ENCODE peak calls at places on chromosomes 1 and 21, in four cellular contexts. M is SK-N-SH, A is K562, J is HepG2. F is an unnamed sample.

GRCh38 chr1:160868141-160868540 is 5.5 kb upstream of the CD244 start:
- DNase-seq in J (no peak), M (no peak), A (no peak), F (no peak)

GRCh38 chr1:183905497-183905896 is 100.6 kb downstream of the RGL1 start:
- DNase-seq in J (no peak), M (no peak), A (no peak), F (no peak)

GRCh38 chr1:243597383-243597782 is 252.7 kb downstream of the AKT3 start:
- DNase-seq in A (no peak), J (no peak), M (no peak), F (no peak)

GRCh38 chr1:192872010-192872409 is 63.2 kb downstream of the RGS2 start:
- DNase-seq in J (no peak), M (no peak), A (no peak), F (no peak)

GRCh38 chr21:15159382-15160020 is 94.7 kb upstream of the NRIP1 start:
- DNase-seq in A (no peak), J (no peak), M (no peak), F (no peak)

GRCh38 chr1:154488942-154489341 is 13.1 kb upstream of the TDRD10 start:
- DNase-seq in A (no peak), J (no peak), M (no peak), F (peak; percentile 18)

GRCh38 chr1:234694661-234695060 is 84.7 kb upstream of the IRF2BP2 start:
- DNase-seq in J (no peak), M (no peak), A (no peak), F (no peak)

GRCh38 chr1:68590473-68590872 is 93.6 kb upstream of the DEPDC1 start:
- DNase-seq in M (no peak), A (no peak), J (no peak), F (no peak)

GRCh38 chr1:97243973-97244560 is 522.5 kb downstream of the PTBP2 start:
- DNase-seq in M (peak; percentile 5), A (no peak), J (no peak), F (no peak)

GRCh38 chr1:240768979-240769378 is 157.0 kb upstream of the GREM2 start:
- DNase-seq in J (no peak), A (no peak), M (no peak), F (no peak)

GRCh38 chr1:206693029-206693428 is 8.3 kb downstream of the MAPKAPK2 start:
- DNase-seq in J (no peak), A (no peak), M (no peak), F (no peak)

GRCh38 chr1:90831910-90832309 is 114.8 kb upstream of the BARHL2 start:
- DNase-seq in J (no peak), A (peak; percentile 62), M (no peak), F (no peak)

GRCh38 chr21:40615503-40616376 is 231.2 kb downstream of the DSCAM start:
- DNase-seq in M (no peak), A (no peak), J (no peak), F (no peak)

GRCh38 chr1:90616395-90616794 is 100.7 kb downstream of the BARHL2 start:
- DNase-seq in A (peak; percentile 43), J (peak; percentile 14), M (peak; percentile 8), F (peak; percentile 66)

GRCh38 chr1:95742591-95743089 is 508.6 kb downstream of the RWDD3 start:
- DNase-seq in J (no peak), A (no peak), M (no peak), F (no peak)

GRCh38 chr21:44398499-44398898 is 45.1 kb downstream of the TRPM2 start:
- DNase-seq in A (no peak), M (peak; percentile 14), J (no peak), F (no peak)

GRCh38 chr1:14924455-14925325 is 228.9 kb upstream of the TMEM51 start:
- DNase-seq in A (peak; percentile 84), J (no peak), M (peak; percentile 90), F (no peak)

GRCh38 chr1:61051455-61052392 is 30.6 kb upstream of the NFIA start:
- DNase-seq in J (no peak), A (peak; percentile 37), M (no peak), F (peak; percentile 62)

GRCh38 chr1:159172599-159173291 is 1.3 kb downstream of the CADM3 start:
- DNase-seq in M (peak; percentile 83), J (no peak), A (no peak), F (peak; percentile 60)

GRCh38 chr1:180560200-180560867 is 1.6 kb downstream of the OVAAL start:
- DNase-seq in A (no peak), J (peak; percentile 11), M (no peak), F (no peak)

GRCh38 chr1:246583448-246584185 is 17.4 kb downstream of the CNST start:
- DNase-seq in M (no peak), A (no peak), J (peak; percentile 98), F (no peak)

GRCh38 chr1:198493324-198493723 is 47.2 kb downstream of the ATP6V1G3 start:
- DNase-seq in M (no peak), A (no peak), J (no peak), F (no peak)

GRCh38 chr1:66371233-66372005 is 162.5 kb upstream of the SGIP1 start:
- DNase-seq in A (no peak), J (no peak), M (no peak), F (no peak)

GRCh38 chr1:21939650-21940374 is 2.7 kb upstream of the HSPG2 start:
- DNase-seq in A (no peak), M (peak; percentile 52), J (peak; percentile 83), F (no peak)

GRCh38 chr1:228154685-228155571 is 5.2 kb downstream of the GJC2 start:
- DNase-seq in J (no peak), A (no peak), M (no peak), F (peak; percentile 6)

GRCh38 chr1:233721003-233721595 is 107.2 kb downstream of the KCNK1 start:
- DNase-seq in M (no peak), J (peak; percentile 4), A (no peak), F (no peak)

GRCh38 chr1:30911061-30911954 is 2.8 kb upstream of the SDC3 start:
- DNase-seq in J (peak; percentile 54), A (peak; percentile 88), M (peak; percentile 88), F (peak; percentile 87)

GRCh38 chr1:206117151-206117948 is at the start of gene AVPR1B:
- DNase-seq in A (no peak), M (peak; percentile 87), J (no peak), F (peak; percentile 60)

GRCh38 chr1:102897537-102897936 is 210.8 kb downstream of the COL11A1 start:
- DNase-seq in A (no peak), M (no peak), J (no peak), F (no peak)

GRCh38 chr1:29893806-29894205 is 657.5 kb downstream of the PTPRU start:
- DNase-seq in A (no peak), M (no peak), J (no peak), F (no peak)

GRCh38 chr1:29890201-29890959 is 654.1 kb downstream of the PTPRU start:
- DNase-seq in A (no peak), J (no peak), M (no peak), F (no peak)

GRCh38 chr1:29894311-29894710 is 658.0 kb downstream of the PTPRU start:
- DNase-seq in M (no peak), A (no peak), J (no peak), F (no peak)

GRCh38 chr1:29895201-29895600 is 658.9 kb downstream of the PTPRU start:
- DNase-seq in J (no peak), A (no peak), M (no peak), F (no peak)

GRCh38 chr1:29893036-29893723 is 656.9 kb downstream of the PTPRU start:
- DNase-seq in J (no peak), M (peak; percentile 22), A (no peak), F (peak; percentile 39)
- TF ChIP-seq FOXJ3 in J (no peak), M (no peak), A (no peak), F (no peak)

GRCh38 chr1:204435246-204435885 is 23.7 kb upstream of the PPP1R15B start:
- DNase-seq in M (no peak), A (no peak), J (peak; percentile 56), F (no peak)

GRCh38 chr1:204437796-204438570 is 26.4 kb upstream of the PPP1R15B start:
- DNase-seq in M (peak; percentile 55), A (no peak), J (no peak), F (no peak)

GRCh38 chr1:204434116-204434755 is 22.6 kb upstream of the PPP1R15B start:
- DNase-seq in M (no peak), A (no peak), J (no peak), F (no peak)

GRCh38 chr1:204438628-204439027 is 27.0 kb upstream of the PPP1R15B start:
- DNase-seq in A (no peak), J (no peak), M (no peak), F (no peak)

DNA sequence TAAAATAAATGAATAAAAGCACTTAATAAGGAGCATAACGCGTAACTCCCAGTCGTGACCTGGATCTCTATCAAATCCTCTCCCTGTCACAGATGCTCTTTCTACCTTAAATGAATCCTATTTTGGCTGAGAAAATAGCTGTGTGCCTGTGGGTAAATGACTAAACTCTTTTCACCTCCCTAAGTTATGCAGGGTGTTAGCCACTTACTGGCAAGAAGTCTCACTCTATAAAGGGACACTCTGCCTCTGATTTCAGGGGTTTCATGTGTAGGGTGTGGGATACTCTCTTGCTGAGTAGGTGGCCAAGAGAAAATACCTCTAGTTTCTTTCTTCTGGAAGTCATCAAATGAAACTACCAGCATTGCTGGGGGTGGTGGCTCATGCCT is 24.3 kb upstream of the PPP1R15B start:
- DNase-seq in M (no peak), J (no peak), A (no peak), F (no peak)
- TF ChIP-seq FOXJ3 in M (no peak), J (no peak), A (no peak), F (no peak)

GRCh38 chr1:56821462-56821797 is 2.2 kb upstream of the FYB2 start:
- DNase-seq in M (peak; percentile 24), A (no peak), J (peak; percentile 58), F (no peak)
- TF ChIP-seq FOXJ3 in M (no peak), A (no peak), J (no peak), F (no peak)

GRCh38 chr21:31753949-31754348 is 22.0 kb upstream of the SCAF4 start:
- DNase-seq in J (no peak), M (no peak), A (no peak), F (no peak)
- TF ChIP-seq FOXJ3 in J (no peak), M (no peak), A (no peak), F (no peak)

GRCh38 chr1:186958520-186958919 is 129.8 kb downstream of the PLA2G4A start:
- DNase-seq in J (no peak), M (no peak), A (no peak), F (no peak)
- TF ChIP-seq FOXJ3 in J (no peak), M (no peak), A (no peak), F (no peak)

DNA sequence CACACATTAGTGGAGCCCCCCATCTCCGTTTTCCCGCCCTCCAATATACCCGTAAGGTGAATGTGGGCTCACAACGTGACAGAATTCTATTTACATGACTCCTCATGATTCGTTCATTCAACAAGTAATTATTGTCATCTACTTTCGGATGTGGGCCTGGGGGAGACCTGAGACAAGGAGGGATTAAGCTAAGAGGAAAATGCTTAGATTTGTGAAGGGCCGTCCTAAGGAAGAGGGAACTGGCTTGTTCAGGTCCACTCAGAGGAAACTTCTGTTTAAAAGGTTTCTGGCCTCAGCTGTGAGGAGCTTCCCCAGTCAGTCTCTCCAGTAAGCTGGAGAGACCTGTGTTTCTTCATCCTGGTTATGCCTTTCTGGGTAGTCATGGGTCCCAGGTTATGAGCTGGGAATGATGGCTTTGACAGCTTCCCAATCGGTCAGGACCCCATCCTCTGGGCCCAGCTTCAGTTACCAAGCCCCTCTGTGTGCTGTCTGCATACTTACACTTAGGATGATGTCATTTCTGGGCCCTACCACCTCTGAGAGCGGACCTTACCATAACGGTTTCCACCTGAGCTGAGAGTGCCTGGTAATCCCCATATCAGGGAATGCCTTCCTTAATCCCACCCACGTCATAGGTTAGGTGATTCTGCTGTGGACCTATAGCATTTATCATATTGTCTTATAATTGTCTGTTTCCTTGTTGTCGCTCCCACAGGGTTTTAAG is 687 bp upstream of the ERI3 start:
- DNase-seq in J (no peak), A (no peak), M (no peak), F (no peak)
- TF ChIP-seq FOXJ3 in J (no peak), A (no peak), M (no peak), F (no peak)

F was measured in WTC11.